ENCODE peak calls at places on chromosomes 4 and X, in eight cellular contexts. O is gastrocnemius medialis, L is uterus, Z is neuronal stem cell, X is fibroblast of lung, H is IMR-90, A is mesenchymal stem cell, G is colonic mucosa. D is an unnamed sample.

GRCh38 chr4:134072137-134072536 is 129.5 kb downstream of the PABPC4L start:
- DNase-seq in O (no peak), L (no peak), Z (no peak), X (no peak), H (no peak), A (no peak), G (no peak), D (no peak)

GRCh38 chr4:128385683-128386304 is 98.2 kb upstream of the PGRMC2 start:
- DNase-seq in O (peak), L (no peak), Z (no peak), X (peak), H (peak), A (peak), G (no peak), D (no peak)

GRCh38 chr4:37977471-37978452 is 17.6 kb downstream of the PTTG2 start:
- DNase-seq in O (peak), L (peak), Z (peak), X (peak), H (peak), A (peak), G (peak), D (peak)

GRCh38 chr4:101411926-101412325 is 64.6 kb upstream of the PPP3CA start:
- DNase-seq in O (no peak), L (no peak), Z (no peak), X (no peak), H (no peak), A (no peak), G (no peak), D (no peak)

GRCh38 chrX:68999931-69000330 is 165.3 kb downstream of the PJA1 start:
- DNase-seq in O (no peak), L (no peak), Z (no peak), X (peak), H (no peak), A (no peak), G (no peak), D (no peak)

GRCh38 chr4:56448301-56448700 is 12.2 kb downstream of the PAICS start:
- DNase-seq in O (no peak), L (no peak), Z (no peak), X (peak), H (peak), A (peak), G (no peak), D (no peak)

GRCh38 chr4:54742636-54743399 is 85.1 kb downstream of the KIT start:
- DNase-seq in O (no peak), L (no peak), Z (no peak), X (no peak), H (no peak), A (no peak), G (no peak), D (no peak)

GRCh38 chr4:154928640-154929257 is 147.7 kb downstream of the RBM46 start:
- DNase-seq in O (no peak), L (no peak), Z (peak), X (peak), H (peak), A (no peak), G (no peak), D (no peak)

GRCh38 chrX:39065051-39065871 is 264.0 kb downstream of the MID1IP1 start:
- DNase-seq in O (peak), L (no peak), Z (peak), X (no peak), H (no peak), A (no peak), G (no peak), D (no peak)

GRCh38 chr4:113831469-113831868 is 69.9 kb upstream of the CAMK2D start:
- DNase-seq in O (no peak), L (no peak), Z (no peak), X (no peak), H (no peak), A (no peak), G (no peak), D (no peak)

GRCh38 chr4:111209706-111210105 is 586.8 kb upstream of the PITX2 start:
- DNase-seq in O (no peak), L (no peak), Z (no peak), X (no peak), H (no peak), A (no peak), G (no peak), D (no peak)

GRCh38 chr4:27066591-27066990 is 205.9 kb downstream of the STIM2 start:
- DNase-seq in O (peak), L (no peak), Z (no peak), X (no peak), H (no peak), A (no peak), G (peak), D (peak)

GRCh38 chrX:31212856-31213748 is 141.3 kb upstream of the FTHL17 start:
- DNase-seq in O (no peak), L (no peak), Z (no peak), X (no peak), H (no peak), A (no peak), G (no peak), D (no peak)

GRCh38 chr4:7739077-7739917 is 200.4 kb downstream of the AFAP1 start:
- DNase-seq in O (no peak), L (no peak), Z (no peak), X (no peak), H (no peak), A (no peak), G (no peak), D (no peak)

GRCh38 chrX:68462197-68462596 is 28.9 kb upstream of the OPHN1 start:
- DNase-seq in O (no peak), L (no peak), Z (no peak), X (peak), H (peak), A (peak), G (no peak), D (no peak)

GRCh38 chrX:2894885-2895292 is 34.2 kb downstream of the ARSD start:
- DNase-seq in O (no peak), L (peak), Z (no peak), X (peak), H (peak), A (peak), G (peak), D (no peak)

GRCh38 chr4:79964715-79965345 is 108.2 kb downstream of the ANTXR2 start:
- DNase-seq in O (no peak), L (no peak), Z (peak), X (peak), H (no peak), A (peak), G (no peak), D (no peak)

GRCh38 chr4:60042941-60043340 is 1157.2 kb upstream of the ADGRL3 start:
- DNase-seq in O (no peak), L (no peak), Z (no peak), X (no peak), H (no peak), A (no peak), G (no peak), D (no peak)

GRCh38 chrX:141405878-141406492 is 163.7 kb upstream of the SPANXC start:
- DNase-seq in O (no peak), L (no peak), Z (no peak), X (peak), H (peak), A (peak), G (no peak), D (no peak)

GRCh38 chr4:18398661-18399060 is 377.1 kb upstream of the LCORL start:
- DNase-seq in O (no peak), L (no peak), Z (peak), X (no peak), H (no peak), A (no peak), G (no peak), D (no peak)

GRCh38 chrX:110012818-110013484 is 10.0 kb downstream of the TMEM164 start:
- DNase-seq in O (no peak), L (no peak), Z (no peak), X (no peak), H (no peak), A (no peak), G (no peak), D (no peak)

GRCh38 chrX:54812306-54812705 is 4.8 kb downstream of the MAGED2 start:
- DNase-seq in O (no peak), L (no peak), Z (no peak), X (no peak), H (no peak), A (no peak), G (no peak), D (no peak)

GRCh38 chr4:177728361-177729152 is 286.3 kb upstream of the AGA start:
- DNase-seq in O (no peak), L (no peak), Z (no peak), X (peak), H (no peak), A (no peak), G (peak), D (no peak)

GRCh38 chr4:144733566-144733965 is 87.6 kb downstream of the HHIP start:
- DNase-seq in O (no peak), L (no peak), Z (no peak), X (no peak), H (no peak), A (no peak), G (no peak), D (no peak)

GRCh38 chrX:44951572-44952067 is 78.6 kb downstream of the KDM6A start:
- DNase-seq in O (no peak), L (no peak), Z (no peak), X (no peak), H (no peak), A (no peak), G (no peak), D (no peak)

GRCh38 chr4:85790582-85790981 is 315.6 kb downstream of the ARHGAP24 start:
- DNase-seq in O (no peak), L (no peak), Z (no peak), X (peak), H (peak), A (peak), G (no peak), D (no peak)

GRCh38 chr4:85792576-85792975 is 317.6 kb downstream of the ARHGAP24 start:
- DNase-seq in O (no peak), L (no peak), Z (no peak), X (no peak), H (no peak), A (peak), G (no peak), D (no peak)

GRCh38 chr4:85798011-85798770 is 323.2 kb downstream of the ARHGAP24 start:
- DNase-seq in O (no peak), L (no peak), Z (no peak), X (no peak), H (no peak), A (no peak), G (no peak), D (no peak)

DNA sequence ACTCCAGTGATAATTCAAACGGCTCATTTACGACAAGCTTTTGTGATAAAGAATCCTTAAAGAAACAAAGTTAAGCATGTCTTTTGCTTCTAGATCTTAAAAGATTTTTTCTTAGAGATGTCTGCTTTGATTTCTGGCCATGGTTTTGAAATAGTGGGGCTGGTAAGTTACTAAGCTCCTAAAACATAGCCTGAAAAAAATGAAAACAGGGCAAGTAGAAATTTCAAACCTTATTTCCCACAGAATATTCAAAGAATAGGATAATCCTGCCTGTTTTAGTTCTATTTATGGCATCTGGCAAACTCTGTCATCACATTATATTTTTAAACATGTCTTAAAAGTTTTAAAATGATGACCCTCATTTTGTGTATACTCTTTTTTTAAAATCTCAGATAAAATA is 318.3 kb downstream of the ARHGAP24 start:
- DNase-seq in O (no peak), L (no peak), Z (no peak), X (no peak), H (no peak), A (peak), G (no peak), D (no peak)
- H3K27ac ChIP-seq in O (no peak), L (peak), Z (no peak), X (no peak), H (no peak), A (no peak), G (peak), D (no peak)

GRCh38 chrX:119682019-119682989 is 10.7 kb downstream of the SEPTIN6 start:
- DNase-seq in O (no peak), L (no peak), Z (no peak), X (no peak), H (no peak), A (no peak), G (no peak), D (no peak)
- H3K4me3 ChIP-seq in O (no peak), L (no peak), Z (no peak), X (no peak), H (no peak), A (no peak), G (no peak), D (no peak)

DNA sequence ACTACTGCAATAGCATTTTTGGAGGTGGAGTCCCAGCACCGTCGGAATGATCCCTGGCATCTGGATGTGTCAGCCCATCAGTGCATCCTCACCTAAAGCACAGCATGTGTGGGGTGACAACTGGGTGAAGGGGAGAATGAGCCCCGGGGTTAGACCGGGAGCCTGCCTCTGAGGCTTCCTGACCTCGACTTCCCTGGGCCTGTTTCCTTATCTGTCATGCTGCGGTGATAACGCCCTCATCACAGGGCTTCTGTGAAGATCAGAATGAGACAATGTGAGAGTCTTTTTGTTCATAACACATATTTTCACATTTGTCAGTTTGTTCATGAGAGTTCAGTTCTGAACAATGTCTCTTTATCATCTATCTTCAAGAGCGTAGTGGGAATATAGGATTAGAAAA is 31.1 kb upstream of the PDLIM3 start:
- DNase-seq in O (no peak), L (peak), Z (no peak), X (no peak), H (no peak), A (no peak), G (no peak), D (no peak)
- H3K27ac ChIP-seq in O (peak), L (peak), Z (no peak), X (peak), H (peak), A (peak), G (peak), D (peak)

DNA sequence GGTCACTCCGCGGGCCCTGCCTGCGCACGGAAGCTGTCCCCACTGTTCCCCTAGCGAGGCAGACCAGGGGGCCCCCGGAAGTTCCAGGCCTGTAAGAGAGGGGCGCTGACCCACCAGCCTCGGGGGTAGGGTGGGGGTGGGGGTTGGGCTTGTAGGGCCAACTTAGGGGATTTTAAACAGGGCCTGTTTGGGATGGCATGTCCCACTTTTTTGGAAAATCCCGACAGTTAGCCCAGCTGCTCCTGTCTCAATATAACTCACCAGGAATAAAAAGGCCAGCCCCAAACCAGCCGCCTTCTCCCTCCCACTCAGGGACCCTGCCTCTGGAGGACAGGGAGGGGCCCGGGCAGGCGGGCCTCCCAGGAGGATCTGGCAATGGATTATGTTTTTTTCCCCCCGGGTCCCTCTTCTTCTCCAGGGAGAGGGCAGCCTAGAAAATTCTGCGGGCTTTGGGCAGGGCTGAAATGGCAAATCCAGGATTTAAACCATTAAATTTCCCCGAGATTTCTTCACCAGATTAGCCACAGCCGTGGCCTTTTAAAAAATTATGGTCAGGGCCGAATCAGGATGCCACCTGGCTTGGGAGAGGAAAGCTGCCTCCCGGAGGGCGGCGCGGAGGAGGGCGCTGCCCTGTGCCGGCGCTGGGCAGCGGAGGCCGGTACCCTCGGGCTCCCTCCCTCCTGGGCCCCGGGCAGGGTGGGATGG is 959 bp downstream of the PPP2R2C start:
- DNase-seq in O (no peak), L (no peak), Z (no peak), X (no peak), H (no peak), A (peak), G (no peak), D (no peak)
- H3K4me3 ChIP-seq in O (peak), L (peak), Z (peak), X (no peak), H (no peak), A (no peak), G (no peak), D (peak)

GRCh38 chrX:115958687-115959359 is 211.7 kb upstream of the AGTR2 start:
- DNase-seq in O (no peak), L (no peak), Z (no peak), X (no peak), H (no peak), A (no peak), G (no peak), D (no peak)
- H3K27ac ChIP-seq in O (no peak), L (no peak), Z (no peak), X (no peak), H (no peak), A (no peak), G (no peak), D (no peak)

GRCh38 chr4:71583971-71584370 is 199.9 kb downstream of the GC start:
- DNase-seq in O (no peak), L (no peak), Z (no peak), X (no peak), H (no peak), A (no peak), G (no peak), D (no peak)
- H3K4me3 ChIP-seq in O (no peak), L (no peak), Z (no peak), X (no peak), H (no peak), A (no peak), G (no peak), D (no peak)

GRCh38 chr4:75844151-75844662 is 58.0 kb downstream of the PPEF2 start:
- DNase-seq in O (no peak), L (peak), Z (no peak), X (peak), H (peak), A (peak), G (no peak), D (no peak)
- H3K27ac ChIP-seq in O (no peak), L (peak), Z (no peak), X (no peak), H (peak), A (peak), G (no peak), D (peak)

GRCh38 chr4:39660045-39660444 is 21.4 kb upstream of the SMIM14 start:
- DNase-seq in O (no peak), L (no peak), Z (no peak), X (no peak), H (no peak), A (no peak), G (no peak), D (no peak)

GRCh38 chr4:39655866-39656265 is 17.2 kb upstream of the SMIM14 start:
- DNase-seq in O (peak), L (peak), Z (no peak), X (no peak), H (peak), A (peak), G (no peak), D (no peak)

GRCh38 chr4:39657465-39657864 is 18.8 kb upstream of the SMIM14 start:
- DNase-seq in O (no peak), L (no peak), Z (no peak), X (no peak), H (no peak), A (no peak), G (no peak), D (no peak)

GRCh38 chr4:39658756-39659155 is 20.1 kb upstream of the SMIM14 start:
- DNase-seq in O (no peak), L (no peak), Z (no peak), X (no peak), H (peak), A (peak), G (no peak), D (no peak)

DNA sequence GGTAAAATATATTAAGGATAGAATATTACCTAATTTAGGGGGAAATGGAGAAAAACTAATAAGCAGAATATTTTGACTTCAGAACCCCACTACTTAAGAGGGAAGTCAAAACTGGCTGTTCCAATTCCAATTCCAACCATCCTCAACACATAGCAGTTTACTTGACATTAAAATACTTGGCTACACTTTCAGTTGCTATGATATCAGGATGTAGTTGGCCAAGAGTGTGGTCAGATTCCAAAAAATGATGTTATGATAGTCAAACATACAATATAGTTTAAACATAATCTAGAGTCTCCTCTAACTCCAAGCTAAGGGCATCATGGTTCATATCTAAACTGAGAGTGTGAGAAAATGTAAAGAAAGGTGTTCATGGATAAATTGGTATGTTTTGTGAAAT is 16.5 kb upstream of the SMIM14 start:
- DNase-seq in O (no peak), L (no peak), Z (no peak), X (no peak), H (peak), A (no peak), G (no peak), D (no peak)
- H3K4me3 ChIP-seq in O (no peak), L (no peak), Z (no peak), X (no peak), H (no peak), A (no peak), G (no peak), D (no peak)

GRCh38 chr4:84545093-84545492 is 37.8 kb upstream of the CDS1 start:
- DNase-seq in O (no peak), L (no peak), Z (no peak), X (no peak), H (no peak), A (no peak), G (no peak), D (no peak)
- H3K27ac ChIP-seq in O (no peak), L (no peak), Z (no peak), X (no peak), H (no peak), A (no peak), G (no peak), D (no peak)

GRCh38 chr4:6338951-6339817 is 69.5 kb downstream of the WFS1 start:
- DNase-seq in O (no peak), L (no peak), Z (no peak), X (no peak), H (no peak), A (no peak), G (no peak), D (no peak)

GRCh38 chr4:6335040-6335590 is 65.5 kb downstream of the WFS1 start:
- DNase-seq in O (no peak), L (no peak), Z (no peak), X (no peak), H (no peak), A (no peak), G (no peak), D (no peak)

GRCh38 chr4:6338175-6338950 is 68.7 kb downstream of the WFS1 start:
- DNase-seq in O (no peak), L (no peak), Z (no peak), X (no peak), H (no peak), A (no peak), G (no peak), D (no peak)

GRCh38 chr4:6336166-6336565 is 66.5 kb downstream of the WFS1 start:
- DNase-seq in O (no peak), L (no peak), Z (no peak), X (no peak), H (no peak), A (no peak), G (no peak), D (no peak)

GRCh38 chr4:6337331-6337935 is 67.8 kb downstream of the WFS1 start:
- DNase-seq in O (no peak), L (no peak), Z (no peak), X (no peak), H (no peak), A (no peak), G (no peak), D (no peak)
- H3K4me3 ChIP-seq in O (no peak), L (no peak), Z (no peak), X (no peak), H (no peak), A (no peak), G (no peak), D (no peak)

D was measured in right atrium auricular region.